ENCODE peak calls at places on chromosome 3, in seven cellular contexts. M is mesothelial cell of epicardium, E is uterus, Y is A549, S is ovary, A is fibroblast of lung, Q is Peyer's patch. C is an unnamed sample.
A peak's percentile ranks its signal among the peaks of the same experiment; 100 is the strongest.

GRCh38 chr3:24495334-24495994 is 814 bp upstream of the THRB start:
- DNase-seq in M (peak; percentile 65), E (peak; percentile 42), Y (peak; percentile 70), S (peak; percentile 38), A (no peak), Q (peak; percentile 24), C (no peak)

GRCh38 chr3:109731639-109732473 is 394.5 kb upstream of the DPPA4 start:
- DNase-seq in M (peak; percentile 42), E (no peak), Y (peak; percentile 13), S (no peak), A (peak; percentile 47), Q (peak; percentile 60), C (no peak)

GRCh38 chr3:181913254-181913653 is 201.5 kb downstream of the SOX2 start:
- DNase-seq in M (no peak), E (no peak), Y (no peak), S (no peak), A (peak; percentile 52), Q (no peak), C (no peak)

GRCh38 chr3:149153402-149153801 is 24.0 kb downstream of the HPS3 start:
- DNase-seq in M (no peak), E (no peak), Y (no peak), S (no peak), A (no peak), Q (no peak), C (no peak)

GRCh38 chr3:24377218-24377993 is 117.2 kb downstream of the THRB start:
- DNase-seq in M (no peak), E (no peak), Y (no peak), S (no peak), A (no peak), Q (no peak), C (no peak)

GRCh38 chr3:157713101-157713500 is 209.9 kb upstream of the VEPH1 start:
- DNase-seq in M (no peak), E (no peak), Y (no peak), S (no peak), A (no peak), Q (no peak), C (no peak)

GRCh38 chr3:39808467-39809180 is 785 bp upstream of the MYRIP start:
- DNase-seq in M (peak; percentile 49), E (no peak), Y (no peak), S (peak; percentile 40), A (no peak), Q (no peak), C (no peak)

GRCh38 chr3:23761440-23761896 is 44.3 kb upstream of the UBE2E1 start:
- DNase-seq in M (no peak), E (no peak), Y (peak; percentile 71), S (no peak), A (peak; percentile 27), Q (no peak), C (no peak)

GRCh38 chr3:113697192-113698090 is 999 bp upstream of the USF3 start:
- DNase-seq in M (peak; percentile 43), E (peak; percentile 26), Y (peak; percentile 36), S (peak; percentile 40), A (no peak), Q (peak; percentile 31), C (peak; percentile 20)

GRCh38 chr3:54659347-54659746 is 268.5 kb downstream of the LRTM1 start:
- DNase-seq in M (no peak), E (no peak), Y (no peak), S (no peak), A (no peak), Q (no peak), C (no peak)

GRCh38 chr3:66456711-66457173 is 44.1 kb downstream of the LRIG1 start:
- DNase-seq in M (no peak), E (no peak), Y (no peak), S (no peak), A (peak; percentile 55), Q (no peak), C (no peak)

GRCh38 chr3:7977245-7978103 is 524.1 kb upstream of the LMCD1 start:
- DNase-seq in M (no peak), E (no peak), Y (peak; percentile 13), S (no peak), A (peak; percentile 83), Q (no peak), C (no peak)

GRCh38 chr3:24235121-24235520 is 259.5 kb downstream of the THRB start:
- DNase-seq in M (no peak), E (no peak), Y (no peak), S (no peak), A (peak; percentile 29), Q (no peak), C (no peak)

GRCh38 chr3:42936157-42936981 is 30.4 kb downstream of the ZNF662 start:
- DNase-seq in M (no peak), E (peak; percentile 55), Y (no peak), S (peak; percentile 80), A (peak; percentile 45), Q (no peak), C (no peak)

GRCh38 chr3:192331749-192332385 is 395.5 kb downstream of the FGF12 start:
- DNase-seq in M (no peak), E (no peak), Y (no peak), S (no peak), A (no peak), Q (no peak), C (no peak)

GRCh38 chr3:87088984-87089841 is 98.3 kb upstream of the VGLL3 start:
- DNase-seq in M (no peak), E (peak; percentile 71), Y (peak; percentile 46), S (peak; percentile 70), A (peak; percentile 91), Q (no peak), C (no peak)

GRCh38 chr3:50321844-50322385 is 630 bp downstream of the HYAL2 start:
- DNase-seq in M (no peak), E (no peak), Y (no peak), S (no peak), A (no peak), Q (no peak), C (no peak)

GRCh38 chr3:23864954-23865353 is 51.8 kb downstream of the NKIRAS1 start:
- DNase-seq in M (no peak), E (no peak), Y (no peak), S (no peak), A (no peak), Q (no peak), C (no peak)

GRCh38 chr3:138297059-138297607 is 32.5 kb downstream of the NME9 start:
- DNase-seq in M (no peak), E (no peak), Y (no peak), S (no peak), A (no peak), Q (no peak), C (no peak)
- TF ChIP-seq CTCF in M (no peak), E (no peak), Y (no peak), S (no peak), A (no peak), Q (no peak), C (no peak)

GRCh38 chr3:141231101-141231922 is at the start of gene PXYLP1:
- DNase-seq in M (peak; percentile 93), E (peak; percentile 92), Y (peak; percentile 75), S (peak; percentile 96), A (peak; percentile 87), Q (peak; percentile 88), C (peak; percentile 91)
- TF ChIP-seq CTCF in M (peak; percentile 65), E (peak; percentile 97), Y (peak; percentile 95), S (peak; percentile 90), A (peak; percentile 44), Q (peak; percentile 68), C (no peak)

GRCh38 chr3:184688251-184688851 is 23.5 kb downstream of the MAGEF1 start:
- DNase-seq in M (no peak), E (peak; percentile 70), Y (no peak), S (peak; percentile 54), A (peak; percentile 88), Q (no peak), C (no peak)
- TF ChIP-seq CTCF in M (no peak), E (no peak), Y (no peak), S (no peak), A (no peak), Q (no peak), C (no peak)

GRCh38 chr3:129280183-129280582 is 1.5 kb downstream of the HMCES start:
- DNase-seq in M (no peak), E (no peak), Y (no peak), S (no peak), A (no peak), Q (no peak), C (no peak)

GRCh38 chr3:129278970-129279906 is 568 bp downstream of the HMCES start:
- DNase-seq in M (peak; percentile 57), E (peak; percentile 26), Y (peak; percentile 22), S (peak; percentile 64), A (peak; percentile 81), Q (peak; percentile 46), C (peak; percentile 47)

GRCh38 chr3:129281726-129282125 is 3.1 kb downstream of the HMCES start:
- DNase-seq in M (no peak), E (no peak), Y (no peak), S (no peak), A (no peak), Q (no peak), C (no peak)

GRCh38 chr3:129286081-129286480 is 7.4 kb downstream of the HMCES start:
- DNase-seq in M (no peak), E (no peak), Y (no peak), S (no peak), A (no peak), Q (no peak), C (no peak)

DNA sequence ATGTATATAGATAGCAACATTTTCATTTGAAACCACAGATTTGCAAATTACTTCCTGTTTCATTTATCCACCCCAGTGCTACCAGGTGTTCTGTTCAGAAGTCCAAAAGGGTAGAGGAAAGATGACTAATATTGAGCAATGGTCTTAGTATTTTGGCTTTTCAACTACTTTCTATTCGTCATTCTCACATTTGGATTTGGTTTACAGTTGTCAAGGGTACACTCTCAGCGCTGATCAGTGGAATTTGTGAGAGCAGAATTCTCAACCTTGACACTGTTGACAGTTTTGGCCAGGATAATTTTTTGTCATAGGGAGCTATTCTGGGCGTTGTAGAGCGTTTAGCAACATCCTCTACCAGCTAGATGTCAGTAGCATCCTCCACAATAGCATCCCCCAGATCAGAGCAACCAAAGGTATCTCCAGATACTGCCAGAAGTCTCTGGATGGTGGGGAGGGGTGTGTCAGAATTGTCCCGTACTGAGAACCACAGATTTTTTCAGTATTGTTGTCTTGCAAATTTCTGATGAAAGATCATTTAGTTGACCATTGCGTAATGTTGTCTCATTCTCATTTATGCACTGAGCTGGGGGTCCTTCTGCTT is 4.2 kb downstream of the HMCES start:
- DNase-seq in M (no peak), E (no peak), Y (no peak), S (no peak), A (peak; percentile 81), Q (no peak), C (no peak)
- TF ChIP-seq CTCF in M (no peak), E (no peak), Y (no peak), S (no peak), A (no peak), Q (no peak), C (no peak)

GRCh38 chr3:46674031-46674592 is 19.4 kb downstream of the ALS2CL start:
- DNase-seq in M (no peak), E (no peak), Y (peak; percentile 18), S (peak; percentile 16), A (no peak), Q (no peak), C (no peak)
- TF ChIP-seq CTCF in M (no peak), E (no peak), Y (no peak), S (no peak), A (no peak), Q (no peak), C (no peak)

C was measured in activated B cell treated with CpG ODN at 0.5 μM for 24 hours.